ENCODE peak calls at places on chromosomes 11 and 22, in nine cellular contexts. I is astrocyte of the spinal cord, G is epithelial cell of esophagus, Z is anterior cingulate cortex, X is GM12891, A is Calu3, C is HTR-8/SVneo, W is skeletal muscle cell, S is NCI-H1417. K is an unnamed sample.

GRCh38 chr22:28810839-28811491 is 10.6 kb upstream of the XBP1 start:
- DNase-seq in C (no peak), I (no peak), G (no peak), A (no peak), X (no peak), S (no peak), W (no peak), Z (no peak), K (no peak)

GRCh38 chr11:66720223-66720898 is 8.7 kb downstream of the SPTBN2 start:
- DNase-seq in Z (peak), C (peak), A (peak), S (peak), I (peak), W (peak), G (peak), X (no peak), K (no peak)

GRCh38 chr11:56271092-56271491 is 2.9 kb upstream of the OR5T1 start:
- DNase-seq in G (peak), X (no peak), I (no peak), W (no peak), A (no peak), Z (no peak), S (peak), C (no peak), K (no peak)

GRCh38 chr11:108743851-108744250 is 79.0 kb downstream of the DDX10 start:
- DNase-seq in G (no peak), X (no peak), S (no peak), Z (no peak), C (no peak), W (no peak), A (no peak), I (no peak), K (no peak)

GRCh38 chr11:116601734-116602636 is 170.8 kb downstream of the BUD13 start:
- DNase-seq in C (no peak), A (no peak), W (no peak), I (no peak), X (no peak), S (peak), Z (peak), G (no peak), K (no peak)

GRCh38 chr22:30398685-30399680 is 2.2 kb downstream of the SEC14L2 start:
- DNase-seq in X (no peak), A (no peak), I (no peak), W (no peak), G (peak), S (no peak), Z (no peak), C (no peak), K (no peak)

GRCh38 chr22:45462034-45462655 is 40.5 kb upstream of the FBLN1 start:
- DNase-seq in S (peak), Z (no peak), C (no peak), G (no peak), W (no peak), X (no peak), I (no peak), A (no peak), K (no peak)

GRCh38 chr11:110374921-110375320 is 54.8 kb upstream of the FDX1 start:
- DNase-seq in G (no peak), Z (no peak), W (no peak), I (no peak), A (no peak), X (no peak), S (no peak), C (no peak), K (no peak)

GRCh38 chr11:13137778-13138400 is 128.8 kb downstream of the RASSF10 start:
- DNase-seq in Z (no peak), G (peak), X (no peak), C (no peak), S (no peak), A (no peak), I (no peak), W (no peak), K (no peak)

GRCh38 chr11:108698844-108699642 is 34.2 kb downstream of the DDX10 start:
- DNase-seq in S (peak), A (no peak), X (no peak), C (no peak), Z (no peak), I (no peak), G (peak), W (no peak), K (no peak)